ENCODE peak calls at places on chromosomes 4 and X, in eight cellular contexts. R is T-helper 9 cell; Q is endothelial cell; O is Daoy; L is activated T-helper 1 cell treated with anti-CD3 and anti-CD28 coated beads, Interleukin-12 subunit alpha, Interleukin-12 subunit beta, Interleukin-2, Interleukin-4 antibody, amounts not matched to agents 30 ng/mL and 10 ng/mL and 1 ng/mL, durations not matched to agents 14 hours and 24 hours and 36 hours; U is T47D; X is cerebellar cortex; A is putamen. J is an unnamed sample.

GRCh38 chr4:17657849-17658248 is 43.4 kb downstream of the MED28 start:
- DNase-seq in R (no peak), Q (no peak), O (no peak), L (no peak), U (no peak), X (no peak), A (no peak), J (no peak)

GRCh38 chr4:7295917-7296660 is 103.8 kb downstream of the SORCS2 start:
- DNase-seq in R (no peak), Q (peak; percentile 40), O (peak; percentile 55), L (no peak), U (peak; percentile 30), X (no peak), A (peak; percentile 48), J (no peak)

GRCh38 chr4:53658029-53658428 is 66.7 kb upstream of the LNX1 start:
- DNase-seq in R (no peak), Q (no peak), O (no peak), L (no peak), U (no peak), X (no peak), A (no peak), J (no peak)

GRCh38 chrX:21993265-21993664 is 38.9 kb upstream of the PHEX start:
- DNase-seq in R (no peak), Q (no peak), O (no peak), L (no peak), U (no peak), X (no peak), A (peak; percentile 18), J (no peak)

GRCh38 chr4:155529197-155529596 is 137.5 kb upstream of the GUCY1A1 start:
- DNase-seq in R (no peak), Q (peak; percentile 22), O (peak; percentile 13), L (no peak), U (no peak), X (no peak), A (no peak), J (no peak)

GRCh38 chr4:14336656-14337055 is 665.6 kb upstream of the CPEB2 start:
- DNase-seq in R (no peak), Q (no peak), O (no peak), L (no peak), U (no peak), X (no peak), A (no peak), J (no peak)

GRCh38 chr4:164337219-164337944 is 416.5 kb upstream of the SMIM31 start:
- DNase-seq in R (no peak), Q (no peak), O (no peak), L (no peak), U (peak; percentile 11), X (no peak), A (no peak), J (no peak)

GRCh38 chrX:117995378-117995777 is 121.2 kb downstream of the KLHL13 start:
- DNase-seq in R (no peak), Q (no peak), O (no peak), L (no peak), U (no peak), X (no peak), A (no peak), J (no peak)